ENCODE peak calls at places on chromosome 9, in six cellular contexts. Z is MM.1S, I is caudate nucleus, L is H9, P is A549, O is fibroblast of lung. M is an unnamed sample.

GRCh38 chr9:4620046-4620765 is 41.9 kb upstream of the PLPP6 start:
- DNase-seq in L (no peak), P (no peak), O (no peak), I (no peak), Z (no peak), M (no peak)

GRCh38 chr9:8205580-8205979 is 406.0 kb upstream of the DMAC1 start:
- DNase-seq in O (peak), I (no peak), Z (no peak), P (no peak), L (no peak), M (no peak)

GRCh38 chr9:37364136-37364535 is 58.4 kb upstream of the GRHPR start:
- DNase-seq in L (no peak), Z (no peak), P (no peak), O (no peak), I (no peak), M (no peak)

GRCh38 chr9:104743377-104743985 is 4.0 kb upstream of the NIPSNAP3A start:
- DNase-seq in L (no peak), P (peak), Z (peak), I (no peak), O (peak), M (no peak)

GRCh38 chr9:114172981-114173833 is 17.9 kb downstream of the COL27A1 start:
- DNase-seq in P (no peak), I (no peak), L (no peak), O (peak), Z (no peak), M (no peak)

GRCh38 chr9:21542780-21543179 is 60.7 kb upstream of the IFNE start:
- DNase-seq in O (peak), Z (no peak), L (no peak), I (no peak), P (no peak), M (no peak)

GRCh38 chr9:37408933-37409710 is 13.4 kb upstream of the GRHPR start:
- DNase-seq in P (no peak), L (no peak), Z (peak), O (no peak), I (no peak), M (no peak)

GRCh38 chr9:117153021-117153420 is 261.8 kb downstream of the ASTN2 start:
- DNase-seq in L (no peak), I (no peak), O (no peak), Z (no peak), P (no peak), M (no peak)

GRCh38 chr9:135224921-135225541 is 137.6 kb downstream of the OLFM1 start:
- DNase-seq in Z (no peak), I (no peak), O (no peak), L (no peak), P (no peak), M (no peak)
- H3K27ac ChIP-seq in Z (no peak), I (no peak), O (no peak), L (no peak), P (no peak), M (no peak)

GRCh38 chr9:88775559-88775958 is 215.7 kb upstream of the S1PR3 start:
- DNase-seq in P (peak), L (no peak), O (no peak), I (no peak), Z (no peak), M (no peak)
- H3K27ac ChIP-seq in P (peak), L (no peak), O (peak), I (no peak), Z (no peak), M (no peak)

GRCh38 chr9:134331186-134332025 is 5.2 kb downstream of the RXRA start:
- DNase-seq in L (no peak), O (no peak), Z (no peak), P (no peak), I (no peak), M (no peak)
- H3K27ac ChIP-seq in L (no peak), O (no peak), Z (no peak), P (no peak), I (peak), M (no peak)

GRCh38 chr9:82332018-82332773 is 343.6 kb downstream of the SPATA31D1 start:
- DNase-seq in L (no peak), O (peak), Z (no peak), P (peak), I (no peak), M (no peak)
- H3K27ac ChIP-seq in L (no peak), O (no peak), Z (no peak), P (peak), I (no peak), M (no peak)

M was measured in substantia nigra.